ENCODE peak calls at places on chromosomes 2 and 18, in nine cellular contexts. D is GM23338; R is GM23248; G is uterus; V is naive thymus-derived CD4-positive, alpha-beta T cell; K is CD4-positive, alpha-beta T cell; N is HCT116; I is kidney; M is spleen. Q is an unnamed sample.

GRCh38 chr2:234164499-234165409 is 114.3 kb downstream of the SPP2 start:
- DNase-seq in I (peak), V (peak), K (peak), M (peak), G (no peak), R (no peak), N (no peak), D (no peak), Q (no peak)

GRCh38 chr18:3726241-3726951 is 276.4 kb downstream of the TGIF1 start:
- DNase-seq in I (no peak), M (no peak), N (no peak), V (no peak), D (no peak), G (no peak), K (no peak), R (no peak), Q (no peak)

GRCh38 chr2:85119900-85120299 is 13.3 kb upstream of the TCF7L1 start:
- DNase-seq in K (no peak), R (no peak), D (peak), G (no peak), I (no peak), M (no peak), N (no peak), V (no peak), Q (no peak)

GRCh38 chr18:78542204-78542603 is 437.4 kb upstream of the SALL3 start:
- DNase-seq in D (no peak), V (no peak), K (no peak), M (no peak), G (no peak), R (no peak), N (no peak), I (peak), Q (peak)

GRCh38 chr2:9802576-9802993 is 40.7 kb upstream of the TAF1B start:
- DNase-seq in N (no peak), G (no peak), V (no peak), D (no peak), K (no peak), M (peak), R (peak), I (peak), Q (no peak)

GRCh38 chr18:12559319-12559718 is 98.6 kb downstream of the SPIRE1 start:
- DNase-seq in V (no peak), N (no peak), K (no peak), G (no peak), R (no peak), D (no peak), I (no peak), M (no peak), Q (no peak)

GRCh38 chr2:23681356-23682140 is 245.4 kb downstream of the ATAD2B start:
- DNase-seq in M (no peak), D (no peak), R (no peak), N (no peak), V (no peak), K (no peak), I (no peak), G (no peak), Q (no peak)

GRCh38 chr18:63302647-63303405 is 16.7 kb downstream of the BCL2 start:
- DNase-seq in N (no peak), K (no peak), D (no peak), M (no peak), R (no peak), G (no peak), V (no peak), I (no peak), Q (no peak)

GRCh38 chr18:68083776-68084175 is 567.3 kb upstream of the DSEL start:
- DNase-seq in R (no peak), I (no peak), G (no peak), D (no peak), V (no peak), N (no peak), K (no peak), M (no peak), Q (no peak)

GRCh38 chr2:1644427-1644826 is 99.9 kb downstream of the PXDN start:
- DNase-seq in V (no peak), N (no peak), G (no peak), I (peak), M (no peak), K (no peak), R (no peak), D (no peak), Q (no peak)

GRCh38 chr2:226953826-226954225 is 118.0 kb downstream of the RHBDD1 start:
- DNase-seq in I (no peak), M (no peak), R (no peak), G (no peak), N (no peak), V (peak), K (no peak), D (no peak), Q (no peak)

GRCh38 chr2:45274190-45274926 is 265.1 kb upstream of the SIX2 start:
- DNase-seq in N (no peak), D (peak), G (no peak), R (no peak), K (no peak), I (no peak), V (no peak), M (no peak), Q (no peak)

GRCh38 chr18:23921716-23922285 is 92.8 kb upstream of the TTC39C start:
- DNase-seq in I (no peak), R (no peak), K (no peak), D (peak), V (no peak), N (no peak), G (no peak), M (no peak), Q (no peak)

GRCh38 chr2:138827426-138828054 is 47.4 kb upstream of the NXPH2 start:
- DNase-seq in D (peak), N (peak), R (peak), I (no peak), V (peak), G (no peak), K (no peak), M (no peak), Q (no peak)

GRCh38 chr2:190578158-190579057 is 43.9 kb upstream of the NEMP2 start:
- DNase-seq in D (no peak), K (no peak), N (peak), M (no peak), I (no peak), G (peak), V (peak), R (peak), Q (no peak)

GRCh38 chr2:184920451-184920965 is 322.2 kb downstream of the ZNF804A start:
- DNase-seq in R (peak), G (no peak), M (no peak), D (no peak), N (no peak), K (no peak), I (no peak), V (no peak), Q (no peak)

GRCh38 chr2:108935231-108935863 is 53.7 kb downstream of the EDAR start:
- DNase-seq in D (peak), K (no peak), V (no peak), M (no peak), N (no peak), I (peak), G (no peak), R (no peak), Q (no peak)

GRCh38 chr2:138997849-138998517 is 217.8 kb upstream of the NXPH2 start:
- DNase-seq in D (no peak), N (peak), M (no peak), G (no peak), I (no peak), K (no peak), V (no peak), R (peak), Q (no peak)

GRCh38 chr2:236871500-236872001 is 214.1 kb upstream of the COPS8 start:
- DNase-seq in G (no peak), V (no peak), M (no peak), D (no peak), N (no peak), K (no peak), I (no peak), R (peak), Q (no peak)

GRCh38 chr18:77177009-77177408 is 44.4 kb upstream of the MBP start:
- DNase-seq in V (no peak), N (no peak), K (no peak), G (no peak), R (peak), D (no peak), I (no peak), M (no peak), Q (no peak)

GRCh38 chr18:73156117-73156516 is 288.3 kb upstream of the NETO1 start:
- DNase-seq in I (no peak), N (no peak), R (no peak), V (no peak), G (no peak), M (no peak), K (no peak), D (no peak), Q (no peak)
- H3K27ac ChIP-seq in I (no peak), N (no peak), R (no peak), V (no peak), G (no peak), M (no peak), K (no peak), D (no peak), Q (no peak)

DNA sequence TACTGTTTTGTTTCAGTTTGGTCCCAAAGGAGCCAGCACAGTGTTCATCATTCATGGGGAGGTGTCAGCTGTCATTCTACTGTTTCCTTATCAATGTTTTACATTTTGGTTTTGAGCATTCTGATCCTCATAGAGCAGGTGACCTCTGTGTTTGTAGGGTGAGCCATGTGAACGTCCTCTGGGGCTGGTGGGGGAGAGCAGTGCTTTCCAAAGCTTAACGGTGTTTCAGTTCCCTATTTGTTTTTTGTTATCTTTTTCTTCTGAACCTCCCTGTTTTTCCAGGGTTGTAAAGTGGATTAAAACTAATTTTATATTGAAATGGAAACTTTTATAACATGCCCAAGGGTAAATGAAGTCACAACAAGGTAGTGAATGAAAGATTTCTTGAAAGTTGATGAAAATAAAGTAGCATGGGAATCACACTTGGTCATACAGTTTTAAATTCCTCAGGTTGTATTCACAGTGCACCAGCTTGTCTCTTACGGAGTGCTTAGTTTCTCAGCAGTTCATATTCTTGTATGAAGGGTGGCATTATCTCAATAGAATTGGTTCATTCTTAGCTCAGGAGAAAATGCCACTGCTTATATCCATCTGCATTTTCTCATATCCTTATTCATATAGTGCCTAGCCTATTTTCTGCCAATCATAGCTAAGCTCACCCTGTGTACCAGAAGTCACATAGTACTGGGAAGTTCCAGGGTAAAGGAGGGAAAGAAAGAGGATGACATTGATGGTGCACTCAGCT is 54.5 kb downstream of the MAP4K4 start:
- DNase-seq in D (no peak), N (no peak), K (no peak), G (no peak), M (no peak), I (no peak), R (peak), V (no peak), Q (no peak)
- H3K27ac ChIP-seq in D (no peak), N (no peak), K (no peak), G (peak), M (peak), I (no peak), R (no peak), V (no peak), Q (peak)

DNA sequence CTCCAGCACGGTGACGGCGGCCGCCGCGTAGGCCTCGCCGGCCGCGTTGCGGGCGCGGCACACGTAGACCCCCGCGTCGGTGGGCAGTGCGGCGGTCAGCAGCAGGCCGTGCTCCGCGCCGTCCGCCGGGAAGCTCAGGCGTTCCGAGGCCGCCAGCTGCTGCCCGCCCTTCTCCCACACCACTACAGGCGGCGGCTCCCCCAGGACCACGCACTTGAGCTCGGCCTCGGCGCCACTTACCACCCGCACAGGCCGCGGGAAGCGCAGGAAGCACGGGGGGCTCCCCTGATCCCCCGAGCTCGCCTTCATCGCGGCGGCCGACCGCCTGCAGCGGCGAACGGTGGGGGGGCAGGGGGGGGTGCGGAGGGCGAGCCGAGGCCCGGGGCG is 422 bp downstream of the OBSL1 start:
- DNase-seq in I (peak), K (no peak), D (no peak), R (peak), V (no peak), G (no peak), M (no peak), N (no peak), Q (no peak)
- H3K27ac ChIP-seq in I (no peak), K (no peak), D (no peak), R (peak), V (no peak), G (peak), M (peak), N (no peak), Q (no peak)

GRCh38 chr2:233082934-233083755 is 23.0 kb downstream of the INPP5D start:
- DNase-seq in D (no peak), G (no peak), V (no peak), I (peak), R (no peak), M (no peak), K (no peak), N (no peak), Q (no peak)
- H3K27ac ChIP-seq in D (no peak), G (peak), V (peak), I (peak), R (no peak), M (peak), K (peak), N (no peak), Q (peak)